ENCODE peak calls at places on chromosomes 3 and 15, in six cellular contexts. One of them, this sample, is unnamed.

GRCh38 chr3:123678108-123678511 is 93.3 kb upstream of the HACD2 start:
- DNase-seq in B cell: no peak
- DNase-seq in upper lobe of left lung: no peak
- DNase-seq in mucosa of descending colon: no peak
- DNase-seq in fibroblast of the aortic adventitia: peak; percentile 90
- DNase-seq in left lung: no peak
- DNase-seq in this sample: no peak

GRCh38 chr3:28934135-28934813 is 346.6 kb upstream of the RBMS3 start:
- DNase-seq in B cell: no peak
- DNase-seq in upper lobe of left lung: no peak
- DNase-seq in mucosa of descending colon: no peak
- DNase-seq in fibroblast of the aortic adventitia: no peak
- DNase-seq in left lung: no peak
- DNase-seq in this sample: no peak

GRCh38 chr3:123712077-123712860 is 127.4 kb upstream of the HACD2 start:
- DNase-seq in B cell: no peak
- DNase-seq in upper lobe of left lung: no peak
- DNase-seq in mucosa of descending colon: no peak
- DNase-seq in fibroblast of the aortic adventitia: no peak
- DNase-seq in left lung: no peak
- DNase-seq in this sample: no peak

GRCh38 chr3:184129012-184129411 is 6.1 kb upstream of the EIF2B5 start:
- DNase-seq in B cell: no peak
- DNase-seq in upper lobe of left lung: peak; percentile 67
- DNase-seq in mucosa of descending colon: no peak
- DNase-seq in fibroblast of the aortic adventitia: peak; percentile 62
- DNase-seq in left lung: no peak
- DNase-seq in this sample: no peak

GRCh38 chr3:24139463-24140412 is 194.7 kb downstream of the NR1D2 start:
- DNase-seq in B cell: no peak
- DNase-seq in upper lobe of left lung: no peak
- DNase-seq in mucosa of descending colon: no peak
- DNase-seq in fibroblast of the aortic adventitia: no peak
- DNase-seq in left lung: no peak
- DNase-seq in this sample: no peak

GRCh38 chr15:70160803-70161565 is 63.3 kb upstream of the TLE3 start:
- DNase-seq in B cell: no peak
- DNase-seq in upper lobe of left lung: no peak
- DNase-seq in mucosa of descending colon: no peak
- DNase-seq in fibroblast of the aortic adventitia: no peak
- DNase-seq in left lung: no peak
- DNase-seq in this sample: no peak

GRCh38 chr15:51229907-51230328 is 108.5 kb downstream of the CYP19A1 start:
- DNase-seq in B cell: no peak
- DNase-seq in upper lobe of left lung: no peak
- DNase-seq in mucosa of descending colon: no peak
- DNase-seq in fibroblast of the aortic adventitia: peak; percentile 77
- DNase-seq in left lung: no peak
- DNase-seq in this sample: no peak

GRCh38 chr3:183253364-183253960 is 409 bp downstream of the B3GNT5 start:
- DNase-seq in B cell: no peak
- DNase-seq in upper lobe of left lung: peak; percentile 74
- DNase-seq in mucosa of descending colon: peak; percentile 77
- DNase-seq in fibroblast of the aortic adventitia: peak; percentile 67
- DNase-seq in left lung: peak; percentile 95
- DNase-seq in this sample: no peak

GRCh38 chr15:68731318-68731897 is 89.3 kb downstream of the ANP32A start:
- DNase-seq in B cell: no peak
- DNase-seq in upper lobe of left lung: no peak
- DNase-seq in mucosa of descending colon: no peak
- DNase-seq in fibroblast of the aortic adventitia: no peak
- DNase-seq in left lung: no peak
- DNase-seq in this sample: no peak

GRCh38 chr15:62391565-62392262 is 226.6 kb upstream of the C2CD4B start:
- DNase-seq in B cell: peak; percentile 39
- DNase-seq in upper lobe of left lung: peak; percentile 34
- DNase-seq in mucosa of descending colon: peak; percentile 60
- DNase-seq in fibroblast of the aortic adventitia: peak; percentile 60
- DNase-seq in left lung: peak; percentile 84
- DNase-seq in this sample: peak; percentile 34

GRCh38 chr15:46576611-46577010 is 941.8 kb downstream of the SQOR start:
- DNase-seq in B cell: no peak
- DNase-seq in upper lobe of left lung: no peak
- DNase-seq in mucosa of descending colon: peak; percentile 43
- DNase-seq in fibroblast of the aortic adventitia: no peak
- DNase-seq in left lung: no peak
- DNase-seq in this sample: peak; percentile 42

GRCh38 chr15:78621810-78622402 is 1.1 kb upstream of the CHRNA3 start:
- DNase-seq in B cell: no peak
- DNase-seq in upper lobe of left lung: peak; percentile 14
- DNase-seq in mucosa of descending colon: no peak
- DNase-seq in fibroblast of the aortic adventitia: no peak
- DNase-seq in left lung: no peak
- DNase-seq in this sample: no peak

GRCh38 chr3:32419766-32420137 is 28.1 kb downstream of the CMTM7 start:
- DNase-seq in B cell: no peak
- DNase-seq in upper lobe of left lung: no peak
- DNase-seq in mucosa of descending colon: no peak
- DNase-seq in fibroblast of the aortic adventitia: no peak
- DNase-seq in left lung: no peak
- DNase-seq in this sample: no peak

GRCh38 chr3:183295211-183295610 is 42.2 kb downstream of the B3GNT5 start:
- DNase-seq in B cell: no peak
- DNase-seq in upper lobe of left lung: peak; percentile 70
- DNase-seq in mucosa of descending colon: no peak
- DNase-seq in fibroblast of the aortic adventitia: peak; percentile 95
- DNase-seq in left lung: no peak
- DNase-seq in this sample: no peak

GRCh38 chr3:125116311-125117069 is 60.7 kb upstream of the HEG1 start:
- DNase-seq in B cell: no peak
- DNase-seq in upper lobe of left lung: peak; percentile 53
- DNase-seq in mucosa of descending colon: no peak
- DNase-seq in fibroblast of the aortic adventitia: peak; percentile 96
- DNase-seq in left lung: no peak
- DNase-seq in this sample: no peak

GRCh38 chr15:47754312-47754711 is 37.0 kb downstream of the SEMA6D start:
- DNase-seq in B cell: no peak
- DNase-seq in upper lobe of left lung: no peak
- DNase-seq in mucosa of descending colon: no peak
- DNase-seq in fibroblast of the aortic adventitia: no peak
- DNase-seq in left lung: no peak
- DNase-seq in this sample: no peak

GRCh38 chr3:101039285-101039684 is 46.1 kb upstream of the ABI3BP start:
- DNase-seq in B cell: no peak
- DNase-seq in upper lobe of left lung: no peak
- DNase-seq in mucosa of descending colon: no peak
- DNase-seq in fibroblast of the aortic adventitia: no peak
- DNase-seq in left lung: no peak
- DNase-seq in this sample: no peak

GRCh38 chr3:127454968-127455367 is 135.6 kb downstream of the TPRA1 start:
- DNase-seq in B cell: no peak
- DNase-seq in upper lobe of left lung: peak; percentile 16
- DNase-seq in mucosa of descending colon: no peak
- DNase-seq in fibroblast of the aortic adventitia: no peak
- DNase-seq in left lung: no peak
- DNase-seq in this sample: peak; percentile 1

GRCh38 chr15:79093352-79093935 is 2.9 kb upstream of the RASGRF1 start:
- DNase-seq in B cell: no peak
- DNase-seq in upper lobe of left lung: peak; percentile 8
- DNase-seq in mucosa of descending colon: no peak
- DNase-seq in fibroblast of the aortic adventitia: no peak
- DNase-seq in left lung: no peak
- DNase-seq in this sample: no peak

GRCh38 chr3:46539443-46540005 is 26.6 kb downstream of the LRRC2 start:
- DNase-seq in B cell: no peak
- DNase-seq in upper lobe of left lung: no peak
- DNase-seq in mucosa of descending colon: no peak
- DNase-seq in fibroblast of the aortic adventitia: no peak
- DNase-seq in left lung: no peak
- DNase-seq in this sample: no peak

DNA sequence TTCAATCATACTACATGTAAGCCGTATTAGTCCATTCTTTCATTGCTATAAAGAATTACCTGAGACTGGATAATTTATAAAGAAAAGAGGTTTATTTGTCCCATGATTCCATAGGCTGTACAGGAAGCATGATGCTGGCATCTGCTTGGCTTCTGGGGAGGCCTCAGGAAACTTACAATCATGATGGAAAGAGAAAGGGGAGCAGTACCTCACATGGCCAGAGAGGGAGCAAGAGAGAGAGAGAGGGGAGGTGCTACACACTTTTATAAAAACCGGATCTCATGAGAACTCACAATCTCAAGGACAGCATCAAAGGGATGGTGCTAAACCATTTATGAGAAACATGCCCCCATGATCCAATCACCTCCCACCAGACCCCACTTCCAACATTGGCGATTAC is 14.3 kb upstream of the CLASP2 start:
- DNase-seq in B cell: peak; percentile 23
- DNase-seq in upper lobe of left lung: no peak
- DNase-seq in mucosa of descending colon: no peak
- DNase-seq in fibroblast of the aortic adventitia: no peak
- DNase-seq in left lung: no peak
- DNase-seq in this sample: no peak
- TF ChIP-seq CTCF in B cell: peak; percentile 43
- TF ChIP-seq CTCF in upper lobe of left lung: no peak
- TF ChIP-seq CTCF in mucosa of descending colon: no peak
- TF ChIP-seq CTCF in fibroblast of the aortic adventitia: peak; percentile 42
- TF ChIP-seq CTCF in left lung: peak; percentile 9
- TF ChIP-seq CTCF in this sample: peak; percentile 37

GRCh38 chr3:171169866-171170265 is 143.3 kb upstream of the SLC2A2 start:
- DNase-seq in B cell: no peak
- DNase-seq in upper lobe of left lung: no peak
- DNase-seq in mucosa of descending colon: no peak
- DNase-seq in fibroblast of the aortic adventitia: no peak
- DNase-seq in left lung: no peak
- DNase-seq in this sample: no peak

GRCh38 chr3:171169443-171169842 is 142.9 kb upstream of the SLC2A2 start:
- DNase-seq in B cell: no peak
- DNase-seq in upper lobe of left lung: no peak
- DNase-seq in mucosa of descending colon: no peak
- DNase-seq in fibroblast of the aortic adventitia: no peak
- DNase-seq in left lung: no peak
- DNase-seq in this sample: no peak

GRCh38 chr3:171168551-171168950 is 142.0 kb upstream of the SLC2A2 start:
- DNase-seq in B cell: no peak
- DNase-seq in upper lobe of left lung: no peak
- DNase-seq in mucosa of descending colon: no peak
- DNase-seq in fibroblast of the aortic adventitia: no peak
- DNase-seq in left lung: no peak
- DNase-seq in this sample: no peak

GRCh38 chr3:171165986-171166385 is 139.5 kb upstream of the SLC2A2 start:
- DNase-seq in B cell: no peak
- DNase-seq in upper lobe of left lung: no peak
- DNase-seq in mucosa of descending colon: no peak
- DNase-seq in fibroblast of the aortic adventitia: no peak
- DNase-seq in left lung: no peak
- DNase-seq in this sample: no peak

GRCh38 chr3:171168086-171168485 is 141.6 kb upstream of the SLC2A2 start:
- DNase-seq in B cell: no peak
- DNase-seq in upper lobe of left lung: no peak
- DNase-seq in mucosa of descending colon: no peak
- DNase-seq in fibroblast of the aortic adventitia: peak; percentile 25
- DNase-seq in left lung: no peak
- DNase-seq in this sample: no peak
- TF ChIP-seq CTCF in B cell: no peak
- TF ChIP-seq CTCF in upper lobe of left lung: no peak
- TF ChIP-seq CTCF in mucosa of descending colon: no peak
- TF ChIP-seq CTCF in fibroblast of the aortic adventitia: peak; percentile 39
- TF ChIP-seq CTCF in left lung: no peak
- TF ChIP-seq CTCF in this sample: no peak

GRCh38 chr3:18843930-18844329 is 304.4 kb upstream of the KCNH8 start:
- DNase-seq in B cell: no peak
- DNase-seq in upper lobe of left lung: no peak
- DNase-seq in mucosa of descending colon: no peak
- DNase-seq in fibroblast of the aortic adventitia: no peak
- DNase-seq in left lung: no peak
- DNase-seq in this sample: no peak

GRCh38 chr3:18853269-18853668 is 295.0 kb upstream of the KCNH8 start:
- DNase-seq in B cell: no peak
- DNase-seq in upper lobe of left lung: no peak
- DNase-seq in mucosa of descending colon: no peak
- DNase-seq in fibroblast of the aortic adventitia: no peak
- DNase-seq in left lung: no peak
- DNase-seq in this sample: no peak

GRCh38 chr3:18843188-18843587 is 305.1 kb upstream of the KCNH8 start:
- DNase-seq in B cell: no peak
- DNase-seq in upper lobe of left lung: no peak
- DNase-seq in mucosa of descending colon: no peak
- DNase-seq in fibroblast of the aortic adventitia: no peak
- DNase-seq in left lung: no peak
- DNase-seq in this sample: no peak

GRCh38 chr3:18847583-18848197 is 300.6 kb upstream of the KCNH8 start:
- DNase-seq in B cell: peak; percentile 14
- DNase-seq in upper lobe of left lung: no peak
- DNase-seq in mucosa of descending colon: no peak
- DNase-seq in fibroblast of the aortic adventitia: no peak
- DNase-seq in left lung: no peak
- DNase-seq in this sample: no peak
- TF ChIP-seq CTCF in B cell: peak; percentile 53
- TF ChIP-seq CTCF in upper lobe of left lung: peak; percentile 23
- TF ChIP-seq CTCF in mucosa of descending colon: no peak
- TF ChIP-seq CTCF in fibroblast of the aortic adventitia: no peak
- TF ChIP-seq CTCF in left lung: peak; percentile 28
- TF ChIP-seq CTCF in this sample: peak; percentile 55

GRCh38 chr3:114176487-114176886 is 2.4 kb downstream of the DRD3 start:
- DNase-seq in B cell: no peak
- DNase-seq in upper lobe of left lung: no peak
- DNase-seq in mucosa of descending colon: no peak
- DNase-seq in fibroblast of the aortic adventitia: no peak
- DNase-seq in left lung: no peak
- DNase-seq in this sample: no peak

GRCh38 chr3:114176890-114177289 is 2.0 kb downstream of the DRD3 start:
- DNase-seq in B cell: no peak
- DNase-seq in upper lobe of left lung: no peak
- DNase-seq in mucosa of descending colon: no peak
- DNase-seq in fibroblast of the aortic adventitia: no peak
- DNase-seq in left lung: no peak
- DNase-seq in this sample: no peak

GRCh38 chr3:114175204-114175987 is 3.5 kb downstream of the DRD3 start:
- DNase-seq in B cell: no peak
- DNase-seq in upper lobe of left lung: no peak
- DNase-seq in mucosa of descending colon: no peak
- DNase-seq in fibroblast of the aortic adventitia: no peak
- DNase-seq in left lung: no peak
- DNase-seq in this sample: no peak

GRCh38 chr3:114178770-114179368 is at the start of gene DRD3:
- DNase-seq in B cell: peak; percentile 20
- DNase-seq in upper lobe of left lung: no peak
- DNase-seq in mucosa of descending colon: no peak
- DNase-seq in fibroblast of the aortic adventitia: peak; percentile 65
- DNase-seq in left lung: no peak
- DNase-seq in this sample: no peak

DNA sequence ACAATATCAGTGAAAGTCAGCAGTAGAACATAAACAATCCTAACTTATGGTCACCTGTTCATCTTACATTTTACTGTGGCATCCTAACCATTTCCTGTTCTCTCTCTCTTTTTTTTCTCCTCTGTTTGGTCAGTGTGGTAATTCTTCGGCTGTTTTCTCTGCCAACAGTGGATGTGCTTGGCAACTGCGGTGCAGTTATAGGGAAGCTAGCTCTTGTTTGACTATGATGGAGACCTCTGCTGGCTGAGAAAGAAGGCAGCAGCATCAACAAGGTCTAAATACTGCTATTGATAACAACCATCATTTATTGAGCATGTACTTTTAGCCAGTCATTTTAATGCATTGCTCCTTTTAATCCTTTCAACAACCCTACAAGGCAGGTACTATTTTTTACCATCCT is 723 bp upstream of the DRD3 start:
- DNase-seq in B cell: peak; percentile 28
- DNase-seq in upper lobe of left lung: no peak
- DNase-seq in mucosa of descending colon: no peak
- DNase-seq in fibroblast of the aortic adventitia: peak; percentile 63
- DNase-seq in left lung: no peak
- DNase-seq in this sample: no peak
- TF ChIP-seq CTCF in B cell: peak; percentile 40
- TF ChIP-seq CTCF in upper lobe of left lung: no peak
- TF ChIP-seq CTCF in mucosa of descending colon: no peak
- TF ChIP-seq CTCF in fibroblast of the aortic adventitia: peak; percentile 55
- TF ChIP-seq CTCF in left lung: no peak
- TF ChIP-seq CTCF in this sample: no peak

This sample was measured in mesothelial cell of epicardium.